ENCODE peak calls at places on chromosomes 6 and 20, in six cellular contexts. R is stimulated activated CD8-positive, alpha-beta memory T cell treated with anti-CD3 and anti-CD28 coated beads, Interleukin-4, amount 100 ng/mL, for 1 hour; L is GM04503; E is cardiac septum; B is activated T-cell treated with anti-CD3 and anti-CD28 coated beads for 1 hour; W is NCI-H510A treated with DMSO at 0.1 percent for 48 hours. G is an unnamed sample.
A peak's percentile ranks its signal among the peaks of the same experiment; 100 is the strongest.

GRCh38 chr20:44897133-44897532 is 11.6 kb downstream of the YWHAB start:
- DNase-seq in R (no peak), L (no peak), E (no peak), B (no peak), W (no peak), G (no peak)

GRCh38 chr6:44010411-44011349 is 116.6 kb downstream of the MRPL14 start:
- DNase-seq in R (no peak), L (peak; percentile 92), E (peak; percentile 74), B (no peak), W (no peak), G (peak; percentile 98)

GRCh38 chr6:64580346-64580745 is 944.7 kb downstream of the PHF3 start:
- DNase-seq in R (no peak), L (no peak), E (no peak), B (no peak), W (no peak), G (no peak)

GRCh38 chr6:43274916-43275597 is 23.0 kb upstream of the SLC22A7 start:
- DNase-seq in R (peak; percentile 10), L (no peak), E (no peak), B (peak; percentile 16), W (no peak), G (no peak)

GRCh38 chr6:108940741-108941140 is 92.5 kb downstream of the ARMC2 start:
- DNase-seq in R (no peak), L (no peak), E (no peak), B (no peak), W (no peak), G (no peak)

GRCh38 chr6:71558974-71559373 is 270.4 kb downstream of the OGFRL1 start:
- DNase-seq in R (no peak), L (no peak), E (no peak), B (no peak), W (no peak), G (no peak)

GRCh38 chr20:50513169-50514034 is 3.2 kb downstream of the PTPN1 start:
- DNase-seq in R (no peak), L (no peak), E (no peak), B (no peak), W (peak; percentile 24), G (peak; percentile 81)

GRCh38 chr6:36207155-36207554 is 10.6 kb downstream of the BRPF3 start:
- DNase-seq in R (no peak), L (no peak), E (no peak), B (no peak), W (no peak), G (no peak)

GRCh38 chr20:43538855-43539700 is 19.7 kb upstream of the SGK2 start:
- DNase-seq in R (no peak), L (no peak), E (peak; percentile 50), B (no peak), W (no peak), G (no peak)

GRCh38 chr20:3195607-3196230 is 8.8 kb downstream of the DDRGK1 start:
- DNase-seq in R (no peak), L (no peak), E (peak; percentile 3), B (no peak), W (no peak), G (no peak)

GRCh38 chr6:99178168-99178567 is 171.3 kb downstream of the FAXC start:
- DNase-seq in R (no peak), L (no peak), E (no peak), B (no peak), W (no peak), G (no peak)

GRCh38 chr20:33852971-33853813 is 42.0 kb downstream of the CHMP4B start:
- DNase-seq in R (no peak), L (no peak), E (no peak), B (peak; percentile 19), W (no peak), G (peak; percentile 56)

GRCh38 chr20:3000852-3001523 is 42.4 kb upstream of the GNRH2 start:
- DNase-seq in R (no peak), L (no peak), E (no peak), B (no peak), W (peak; percentile 51), G (peak; percentile 29)

G was measured in astrocyte.